ENCODE peak calls at places on chromosomes 5 and 9, in four cellular contexts. One of them, this sample, is unnamed.

GRCh38 chr9:71353723-71354122 is 232.3 kb upstream of the TRPM3 start:
- DNase-seq in NCI-H1048: no peak
- DNase-seq in fibroblast of lung: no peak
- DNase-seq in HL-60: no peak
- DNase-seq in this sample: peak

GRCh38 chr9:135796784-135797462 is 94.9 kb downstream of the KCNT1 start:
- DNase-seq in NCI-H1048: no peak
- DNase-seq in fibroblast of lung: no peak
- DNase-seq in HL-60: no peak
- DNase-seq in this sample: no peak

GRCh38 chr9:137497921-137498719 is 39.0 kb upstream of the NSMF start:
- DNase-seq in NCI-H1048: no peak
- DNase-seq in fibroblast of lung: no peak
- DNase-seq in HL-60: no peak
- DNase-seq in this sample: no peak

GRCh38 chr5:6362846-6363245 is 15.5 kb downstream of the MED10 start:
- DNase-seq in NCI-H1048: no peak
- DNase-seq in fibroblast of lung: no peak
- DNase-seq in HL-60: no peak
- DNase-seq in this sample: no peak

GRCh38 chr5:79771387-79771786 is 81.8 kb downstream of the CMYA5 start:
- DNase-seq in NCI-H1048: no peak
- DNase-seq in fibroblast of lung: peak
- DNase-seq in HL-60: no peak
- DNase-seq in this sample: peak

GRCh38 chr5:59684388-59685003 is 209.0 kb downstream of the PDE4D start:
- DNase-seq in NCI-H1048: no peak
- DNase-seq in fibroblast of lung: no peak
- DNase-seq in HL-60: no peak
- DNase-seq in this sample: no peak

GRCh38 chr5:135493406-135494180 is 41.4 kb upstream of the TIFAB start:
- DNase-seq in NCI-H1048: no peak
- DNase-seq in fibroblast of lung: peak
- DNase-seq in HL-60: peak
- DNase-seq in this sample: peak

GRCh38 chr9:86288501-86288900 is 6.2 kb upstream of the ISCA1 start:
- DNase-seq in NCI-H1048: no peak
- DNase-seq in fibroblast of lung: no peak
- DNase-seq in HL-60: no peak
- DNase-seq in this sample: no peak

GRCh38 chr5:19229210-19229835 is 758.7 kb downstream of the CDH18 start:
- DNase-seq in NCI-H1048: no peak
- DNase-seq in fibroblast of lung: no peak
- DNase-seq in HL-60: no peak
- DNase-seq in this sample: no peak

GRCh38 chr9:133657120-133657661 is 21.0 kb downstream of the DBH start:
- DNase-seq in NCI-H1048: no peak
- DNase-seq in fibroblast of lung: no peak
- DNase-seq in HL-60: no peak
- DNase-seq in this sample: no peak

GRCh38 chr9:23522952-23523351 is 303.1 kb downstream of the ELAVL2 start:
- DNase-seq in NCI-H1048: no peak
- DNase-seq in fibroblast of lung: no peak
- DNase-seq in HL-60: no peak
- DNase-seq in this sample: no peak

GRCh38 chr5:38666668-38667498 is 110.4 kb upstream of the LIFR start:
- DNase-seq in NCI-H1048: no peak
- DNase-seq in fibroblast of lung: peak
- DNase-seq in HL-60: peak
- DNase-seq in this sample: peak

GRCh38 chr5:68137451-68138190 is 77.9 kb upstream of the PIK3R1 start:
- DNase-seq in NCI-H1048: no peak
- DNase-seq in fibroblast of lung: peak
- DNase-seq in HL-60: no peak
- DNase-seq in this sample: peak

GRCh38 chr5:179313849-179314521 is 31.3 kb downstream of the ADAMTS2 start:
- DNase-seq in NCI-H1048: no peak
- DNase-seq in fibroblast of lung: peak
- DNase-seq in HL-60: no peak
- DNase-seq in this sample: peak

GRCh38 chr5:142886211-142886610 is 116.0 kb downstream of the ARHGAP26 start:
- DNase-seq in NCI-H1048: no peak
- DNase-seq in fibroblast of lung: no peak
- DNase-seq in HL-60: no peak
- DNase-seq in this sample: peak

GRCh38 chr9:6417186-6417585 is 4.2 kb downstream of the UHRF2 start:
- DNase-seq in NCI-H1048: no peak
- DNase-seq in fibroblast of lung: no peak
- DNase-seq in HL-60: peak
- DNase-seq in this sample: peak

GRCh38 chr5:159089675-159090074 is 10.0 kb downstream of the EBF1 start:
- DNase-seq in NCI-H1048: no peak
- DNase-seq in fibroblast of lung: no peak
- DNase-seq in HL-60: no peak
- DNase-seq in this sample: no peak

This sample was measured in HCEC 1CT.